ENCODE peak calls at places on chromosomes 6 and 20, in nine cellular contexts. B is cardiac muscle cell, S is Right ventricle myocardium inferior, X is PC-9, M is endothelial cell, C is NCI-H1436, T is T-helper 1 cell, U is ACHN, N is left colon. F is an unnamed sample.

GRCh38 chr20:50558483-50558925 is 48.3 kb downstream of the PTPN1 start:
- DNase-seq in B (peak), S (no peak), X (peak), M (no peak), C (no peak), T (no peak), U (peak), N (no peak), F (no peak)

GRCh38 chr6:51479296-51479695 is 608.1 kb downstream of the PKHD1 start:
- DNase-seq in B (no peak), S (no peak), X (no peak), M (no peak), C (no peak), T (no peak), U (no peak), N (no peak), F (no peak)

GRCh38 chr6:9095671-9096260 is 660.4 kb upstream of the SLC35B3 start:
- DNase-seq in B (no peak), S (no peak), X (no peak), M (no peak), C (peak), T (no peak), U (no peak), N (no peak), F (no peak)

GRCh38 chr6:109343518-109343917 is 38.7 kb downstream of the CD164 start:
- DNase-seq in B (no peak), S (no peak), X (no peak), M (no peak), C (no peak), T (no peak), U (no peak), N (no peak), F (no peak)

GRCh38 chr20:36506253-36506652 is 35.1 kb upstream of the MYL9 start:
- DNase-seq in B (no peak), S (no peak), X (no peak), M (no peak), C (no peak), T (no peak), U (peak), N (no peak), F (no peak)

GRCh38 chr20:51656726-51657260 is 111.4 kb downstream of the ATP9A start:
- DNase-seq in B (no peak), S (no peak), X (no peak), M (no peak), C (no peak), T (no peak), U (no peak), N (no peak), F (no peak)

GRCh38 chr6:140043357-140043756 is 668.9 kb upstream of the CITED2 start:
- DNase-seq in B (peak), S (no peak), X (peak), M (no peak), C (peak), T (no peak), U (peak), N (no peak), F (no peak)

GRCh38 chr20:51446230-51446629 is 96.3 kb downstream of the NFATC2 start:
- DNase-seq in B (peak), S (no peak), X (no peak), M (no peak), C (no peak), T (no peak), U (no peak), N (no peak), F (no peak)

GRCh38 chr6:2655844-2656433 is 94.8 kb downstream of the MYLK4 start:
- DNase-seq in B (no peak), S (no peak), X (no peak), M (no peak), C (no peak), T (no peak), U (no peak), N (no peak), F (no peak)

GRCh38 chr20:16846011-16846410 is 97.9 kb downstream of the OTOR start:
- DNase-seq in B (no peak), S (no peak), X (no peak), M (no peak), C (no peak), T (no peak), U (peak), N (no peak), F (no peak)

GRCh38 chr6:25727028-25727427 is 27.5 kb upstream of the SLC17A4 start:
- DNase-seq in B (no peak), S (no peak), X (no peak), M (no peak), C (no peak), T (no peak), U (no peak), N (no peak), F (no peak)

GRCh38 chr6:163415620-163416379 is 1.3 kb downstream of the QKI start:
- DNase-seq in B (peak), S (peak), X (no peak), M (peak), C (no peak), T (peak), U (peak), N (no peak), F (no peak)

F was measured in progenitor cell of endocrine pancreas.